ENCODE peak calls at places on chromosomes 2 and 18, in eight cellular contexts. I is CD8-positive, alpha-beta T cell; M is gastrocnemius medialis; X is OCI-LY7; H is adrenal gland; U is neuronal stem cell; O is astrocyte; F is K562. T is an unnamed sample.

GRCh38 chr2:72719416-72719815 is 106.4 kb downstream of the EXOC6B start:
- DNase-seq in X (no peak), F (no peak), I (no peak), H (no peak), U (peak; percentile 12), M (no peak), O (peak; percentile 47), T (no peak)

GRCh38 chr2:121202541-121203310 is 82.3 kb downstream of the TFCP2L1 start:
- DNase-seq in O (no peak), U (no peak), X (no peak), F (no peak), H (no peak), M (no peak), I (no peak), T (no peak)

GRCh38 chr18:46042571-46043123 is 29.4 kb downstream of the PSTPIP2 start:
- DNase-seq in F (no peak), U (no peak), X (no peak), I (no peak), H (no peak), M (no peak), O (peak; percentile 77), T (no peak)

GRCh38 chr18:274313-274712 is 6.5 kb upstream of the THOC1 start:
- DNase-seq in H (no peak), U (no peak), M (no peak), F (no peak), O (no peak), X (no peak), I (no peak), T (no peak)

GRCh38 chr2:85893428-85894258 is 4.9 kb upstream of the ST3GAL5 start:
- DNase-seq in F (no peak), O (peak; percentile 86), I (no peak), U (no peak), X (no peak), M (no peak), H (no peak), T (no peak)

GRCh38 chr2:3282056-3282998 is 95.3 kb downstream of the EIPR1 start:
- DNase-seq in O (peak; percentile 83), X (no peak), I (no peak), M (peak; percentile 38), F (no peak), U (no peak), H (peak; percentile 95), T (peak; percentile 31)

GRCh38 chr18:59220164-59220783 is 316 bp downstream of the GRP start:
- DNase-seq in O (no peak), M (no peak), F (no peak), I (no peak), X (no peak), H (no peak), U (no peak), T (no peak)

GRCh38 chr2:201203916-201204654 is 21.1 kb downstream of the CASP10 start:
- DNase-seq in M (no peak), H (peak; percentile 31), U (no peak), F (no peak), O (no peak), I (no peak), X (no peak), T (peak; percentile 35)

GRCh38 chr2:101265893-101266499 is 13.3 kb downstream of the CNOT11 start:
- DNase-seq in M (peak; percentile 62), U (no peak), X (no peak), F (no peak), I (no peak), O (no peak), H (no peak), T (no peak)

GRCh38 chr2:141105763-141106162 is 1025.1 kb downstream of the LRP1B start:
- DNase-seq in M (no peak), F (no peak), U (no peak), O (no peak), I (no peak), X (no peak), H (no peak), T (no peak)

GRCh38 chr2:85647823-85648526 is 20.0 kb downstream of the SFTPB start:
- DNase-seq in H (no peak), U (no peak), I (no peak), O (no peak), X (no peak), M (no peak), F (no peak), T (no peak)

GRCh38 chr2:24559714-24560113 is 68.7 kb downstream of the NCOA1 start:
- DNase-seq in U (no peak), F (no peak), I (no peak), H (no peak), M (no peak), O (peak; percentile 8), X (no peak), T (no peak)

GRCh38 chr2:230687498-230687897 is 25.1 kb upstream of the CAB39 start:
- DNase-seq in H (peak; percentile 33), X (no peak), I (no peak), F (no peak), O (no peak), U (no peak), M (peak; percentile 77), T (no peak)

GRCh38 chr18:29241199-29241598 is 1064.3 kb upstream of the CDH2 start:
- DNase-seq in X (no peak), F (no peak), M (peak; percentile 23), H (no peak), O (no peak), U (no peak), I (no peak), T (no peak)
- H3K9me3 ChIP-seq in X (no peaks in the 10 kb centered on the region), F (peaks cover 2% of the 10 kb centered on the region), M (no peaks in the 10 kb centered on the region), H (no peaks in the 10 kb centered on the region), O (no peaks in the 10 kb centered on the region), U (no peaks in the 10 kb centered on the region), I (no peaks in the 10 kb centered on the region), T (no peaks in the 10 kb centered on the region)

GRCh38 chr2:793236-793635 is 116.0 kb upstream of the TMEM18 start:
- DNase-seq in M (no peak), I (no peak), F (no peak), U (no peak), O (no peak), X (no peak), H (no peak), T (no peak)

GRCh38 chr2:796151-796955 is 119.1 kb upstream of the TMEM18 start:
- DNase-seq in X (no peak), I (no peak), F (no peak), H (no peak), O (no peak), M (no peak), U (no peak), T (no peak)

GRCh38 chr2:794554-795244 is 117.5 kb upstream of the TMEM18 start:
- DNase-seq in X (no peak), I (no peak), H (no peak), O (no peak), F (no peak), M (no peak), U (no peak), T (no peak)

GRCh38 chr2:797556-797955 is 120.3 kb upstream of the TMEM18 start:
- DNase-seq in X (no peak), F (no peak), U (no peak), H (no peak), I (no peak), M (no peak), O (no peak), T (no peak)

GRCh38 chr2:795245-796041 is 118.2 kb upstream of the TMEM18 start:
- DNase-seq in I (no peak), X (no peak), U (no peak), F (no peak), M (no peak), H (no peak), O (no peak), T (no peak)
- H3K27ac ChIP-seq in I (no peak overlapping the region), X (no peak overlapping the region), U (no peak overlapping the region), F (no peak overlapping the region), M (no peak overlapping the region), H (no peak overlapping the region), O (no peak overlapping the region), T (no peak overlapping the region)

GRCh38 chr2:128442053-128442751 is 123.5 kb upstream of the HS6ST1 start:
- DNase-seq in M (no peak), U (no peak), F (no peak), H (peak; percentile 39), X (no peak), O (no peak), I (no peak), T (peak; percentile 70)
- H3K4me1 ChIP-seq in M (no peaks in the 10 kb centered on the region), U (peaks cover 9% of the 10 kb centered on the region), F (peaks cover 39% of the 10 kb centered on the region), H (peaks cover 17% of the 10 kb centered on the region), X (no peaks in the 10 kb centered on the region), O (no peaks in the 10 kb centered on the region), I (no peaks in the 10 kb centered on the region), T (no peaks in the 10 kb centered on the region)

DNA sequence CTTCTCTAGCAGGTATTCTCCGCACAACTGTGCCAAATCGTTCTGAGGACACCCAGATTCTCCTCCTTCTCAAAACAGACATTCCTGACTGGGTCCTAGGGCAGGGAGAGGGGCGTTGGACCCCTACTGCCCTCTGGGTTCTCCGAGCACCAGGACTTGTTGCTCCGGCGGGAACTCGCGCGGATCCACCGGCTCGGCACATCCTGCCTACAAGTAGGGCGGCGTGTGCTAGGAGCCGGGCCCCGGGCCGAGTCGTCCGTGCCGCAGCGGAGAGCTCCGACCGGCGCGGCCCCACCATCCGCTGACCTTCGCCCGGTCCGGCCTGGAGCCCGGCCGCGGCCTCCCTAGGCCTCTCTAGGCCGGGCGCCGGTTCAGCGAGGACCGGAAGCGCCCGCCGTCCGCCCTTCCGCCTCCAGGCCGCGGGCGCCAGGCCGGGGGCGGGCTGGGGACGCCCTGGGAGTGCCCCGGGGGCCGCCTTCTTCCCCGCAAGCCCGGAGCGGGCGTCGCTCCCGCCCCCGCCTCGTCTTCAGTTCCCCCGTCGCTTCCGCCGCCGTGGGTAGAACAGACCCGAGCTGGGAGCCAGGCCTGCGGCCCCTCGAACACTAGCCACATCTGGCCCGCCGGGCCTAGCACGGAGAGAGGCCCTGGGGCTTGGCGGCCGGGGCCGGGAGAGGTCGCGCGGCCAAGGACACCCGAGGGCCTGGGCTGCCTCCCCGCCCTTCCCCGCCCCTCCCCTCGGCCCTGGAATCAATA is 7.6 kb upstream of the ONECUT2 start:
- DNase-seq in F (no peak), I (no peak), M (no peak), H (no peak), O (no peak), X (no peak), U (peak; percentile 47), T (no peak)
- H3K9me3 ChIP-seq in F (no peaks in the 10 kb centered on the region), I (no peaks in the 10 kb centered on the region), M (no peaks in the 10 kb centered on the region), H (no peaks in the 10 kb centered on the region), O (peaks cover 2% of the 10 kb centered on the region), X (no peaks in the 10 kb centered on the region), U (no peaks in the 10 kb centered on the region), T (peaks cover 3% of the 10 kb centered on the region)

DNA sequence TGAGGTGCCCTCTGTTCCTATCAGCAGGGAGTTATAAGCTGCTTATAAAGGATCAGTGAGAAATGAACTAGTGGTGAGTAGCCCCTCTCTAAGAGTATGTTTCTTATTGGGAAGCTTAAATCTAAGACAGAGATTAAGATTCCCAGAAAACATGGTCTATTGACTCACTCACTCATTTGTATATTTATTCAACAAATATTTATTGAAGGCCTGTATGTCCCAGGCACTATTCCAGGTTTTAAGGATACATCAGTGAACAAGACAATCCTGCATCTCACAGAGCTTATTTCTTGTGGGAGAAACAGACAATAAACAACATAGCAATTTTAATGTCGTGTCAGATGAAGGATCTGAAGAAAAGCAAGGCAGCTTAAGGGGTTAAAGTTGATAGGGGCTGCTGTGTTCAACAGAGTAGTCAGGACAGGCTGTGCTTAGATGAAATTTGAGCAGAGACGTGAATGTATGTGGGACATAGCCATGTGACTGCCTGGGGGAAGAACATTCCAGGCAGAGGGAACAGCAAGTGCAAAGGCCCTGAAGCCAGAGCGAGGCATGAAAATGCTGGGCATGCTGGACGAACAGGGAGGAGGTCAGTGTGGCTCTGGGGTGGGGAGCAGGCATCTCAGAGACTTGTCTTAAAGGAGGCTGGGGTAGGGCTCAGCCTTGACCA is 14.8 kb upstream of the PSD4 start:
- DNase-seq in F (no peak), I (no peak), M (no peak), H (no peak), O (no peak), X (no peak), U (no peak), T (no peak)
- H3K27ac ChIP-seq in F (no peak overlapping the region), I (no peak overlapping the region), M (no peak overlapping the region), H (peak overlapping the region; percentile 14), O (peak overlapping the region; percentile 58), X (no peak overlapping the region), U (no peak overlapping the region), T (no peak overlapping the region)

T was measured in right cardiac atrium.